ENCODE peak calls at places on chromosomes 7 and 10, in nine cellular contexts. H, J, K, C, A, P, I, Y and N are unnamed samples.

GRCh38 chr10:16809074-16809718 is 8.0 kb downstream of the RSU1 start:
- DNase-seq in Y (peak), K (peak), I (peak), H (no peak), J (peak), P (peak), A (peak), C (peak), N (peak)

GRCh38 chr10:124509836-124510535 is 48.4 kb downstream of the LHPP start:
- DNase-seq in P (no peak), J (no peak), H (no peak), K (no peak), I (no peak), Y (no peak), C (no peak), A (no peak), N (no peak)

GRCh38 chr10:70324341-70324861 is 40.6 kb upstream of the NPFFR1 start:
- DNase-seq in K (no peak), P (no peak), C (no peak), H (no peak), Y (no peak), A (no peak), J (no peak), I (no peak), N (no peak)

GRCh38 chr7:75688200-75689136 is 50.3 kb downstream of the HIP1 start:
- DNase-seq in P (peak), A (no peak), C (no peak), Y (no peak), I (no peak), J (no peak), K (no peak), H (no peak), N (no peak)

GRCh38 chr7:155471728-155472127 is 13.8 kb downstream of the EN2 start:
- DNase-seq in K (no peak), A (no peak), Y (no peak), H (no peak), J (no peak), C (no peak), I (no peak), P (no peak), N (no peak)

GRCh38 chr7:151921451-151921850 is 34.8 kb upstream of the GALNTL5 start:
- DNase-seq in K (no peak), Y (no peak), J (no peak), I (no peak), P (no peak), H (no peak), C (no peak), A (no peak), N (no peak)

GRCh38 chr10:14823966-14824365 is 13.9 kb downstream of the CDNF start:
- DNase-seq in K (no peak), J (no peak), H (no peak), P (no peak), I (no peak), A (no peak), Y (no peak), C (no peak), N (no peak)

GRCh38 chr10:88106348-88106747 is 242.9 kb downstream of the PTEN start:
- DNase-seq in P (no peak), I (no peak), J (no peak), A (no peak), H (no peak), Y (no peak), C (no peak), K (no peak), N (no peak)

GRCh38 chr7:159097661-159098423 is 46.8 kb downstream of the VIPR2 start:
- DNase-seq in I (no peak), P (no peak), H (no peak), J (no peak), Y (no peak), K (no peak), C (no peak), A (no peak), N (no peak)

GRCh38 chr10:15068802-15069201 is 19.8 kb downstream of the ACBD7 start:
- DNase-seq in C (no peak), Y (no peak), H (no peak), K (no peak), P (no peak), I (no peak), J (no peak), A (peak), N (no peak)

GRCh38 chr7:99679400-99680191 is at the start of gene CYP3A5:
- DNase-seq in H (peak), J (no peak), A (no peak), P (no peak), Y (no peak), I (peak), C (no peak), K (no peak), N (peak)

GRCh38 chr10:79082035-79082373 is 13.2 kb downstream of the ZMIZ1 start:
- DNase-seq in C (no peak), K (no peak), Y (no peak), A (no peak), H (no peak), P (no peak), J (no peak), I (no peak), N (no peak)

GRCh38 chr7:121395494-121395960 is 581 bp downstream of the FAM3C start:
- DNase-seq in I (no peak), P (no peak), Y (peak), C (peak), H (peak), A (peak), K (peak), J (peak), N (peak)

GRCh38 chr10:109784236-109784635 is 139.1 kb downstream of the XPNPEP1 start:
- DNase-seq in H (peak), P (no peak), K (no peak), J (no peak), A (no peak), Y (no peak), C (no peak), I (no peak), N (peak)

GRCh38 chr7:26369519-26370385 is 78.1 kb downstream of the SNX10 start:
- DNase-seq in P (no peak), H (peak), J (no peak), I (peak), A (peak), C (peak), Y (peak), K (peak), N (peak)